ENCODE peak calls at places on chromosomes 12 and 14, in six cellular contexts. P is left ventricle myocardium inferior, L is right atrium auricular region, Z is Peyer's patch, V is tibial artery, C is heart right ventricle. A is an unnamed sample.

GRCh38 chr14:101007004-101007614 is 103.6 kb upstream of the RTL1 start:
- DNase-seq in L (no peak), V (no peak), Z (no peak), P (no peak), C (no peak), A (no peak)

GRCh38 chr12:28130625-28131598 is 59.3 kb upstream of the CCDC91 start:
- DNase-seq in C (peak; percentile 42), Z (no peak), L (no peak), V (no peak), P (peak; percentile 17), A (no peak)

GRCh38 chr12:3170423-3171194 is 93.4 kb downstream of the TSPAN9 start:
- DNase-seq in Z (no peak), V (no peak), C (no peak), L (no peak), P (no peak), A (no peak)

GRCh38 chr12:99713946-99714520 is 66.5 kb downstream of the GARIN6 start:
- DNase-seq in C (no peak), V (no peak), Z (no peak), L (no peak), P (no peak), A (no peak)

GRCh38 chr12:40752011-40752410 is 59.8 kb downstream of the CNTN1 start:
- DNase-seq in C (no peak), L (no peak), V (no peak), P (no peak), Z (no peak), A (no peak)

GRCh38 chr12:111462134-111462821 is 56.6 kb downstream of the SH2B3 start:
- DNase-seq in Z (no peak), P (no peak), C (no peak), V (no peak), L (no peak), A (no peak)

GRCh38 chr14:29265852-29266251 is 499.3 kb downstream of the FOXG1 start:
- DNase-seq in Z (no peak), V (no peak), C (no peak), P (no peak), L (no peak), A (no peak)

GRCh38 chr12:91111366-91112321 is at the start of gene LUM:
- DNase-seq in Z (peak; percentile 18), L (peak; percentile 74), P (peak; percentile 25), V (no peak), C (peak; percentile 42), A (no peak)

GRCh38 chr14:101351146-101351545 is 210.1 kb upstream of the DIO3 start:
- DNase-seq in L (peak; percentile 28), V (no peak), P (no peak), Z (no peak), C (no peak), A (no peak)

GRCh38 chr14:36315159-36315853 is 5.1 kb downstream of the MBIP start:
- DNase-seq in Z (no peak), P (no peak), L (no peak), C (no peak), V (no peak), A (no peak)

GRCh38 chr14:86777950-86778602 is 1214.9 kb downstream of the GALC start:
- DNase-seq in L (no peak), V (no peak), Z (no peak), P (no peak), C (no peak), A (no peak)

GRCh38 chr12:94753071-94753779 is 102.9 kb upstream of the TMCC3 start:
- DNase-seq in C (no peak), Z (no peak), P (no peak), L (peak; percentile 66), V (no peak), A (no peak)

GRCh38 chr14:39442293-39442692 is 10.1 kb upstream of the FBXO33 start:
- DNase-seq in P (no peak), V (no peak), L (peak; percentile 74), C (no peak), Z (no peak), A (no peak)

DNA sequence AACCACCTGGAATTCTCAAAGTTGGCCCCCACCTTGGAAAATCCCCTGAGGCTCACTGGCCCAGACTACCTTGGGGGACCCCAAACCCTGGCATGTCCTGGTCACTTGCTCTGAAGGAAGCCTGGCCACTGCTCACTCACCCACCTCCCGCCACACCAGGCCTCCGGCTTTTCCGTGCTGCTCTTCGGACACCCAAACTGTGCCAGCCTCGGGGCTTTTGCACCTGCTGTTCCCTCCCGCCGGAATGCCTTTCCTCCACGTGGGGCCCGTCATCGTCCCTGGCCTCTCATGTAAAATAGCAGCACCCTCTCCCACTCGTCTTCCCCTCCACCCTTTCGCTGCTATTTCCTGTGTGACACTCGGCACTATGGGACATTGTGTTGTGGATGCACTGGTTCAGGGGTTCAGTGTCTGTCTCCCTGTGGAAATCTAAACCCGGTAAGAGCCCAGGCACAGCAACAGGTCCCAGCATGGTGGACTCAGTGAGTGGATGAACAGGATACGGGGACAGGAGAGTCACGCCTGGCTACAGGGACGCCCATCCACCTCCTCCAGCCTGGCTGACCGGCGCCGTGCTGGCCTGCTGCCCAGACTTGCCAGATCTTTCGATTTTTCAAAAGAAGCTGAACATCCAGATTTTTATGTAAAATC is 87.4 kb upstream of the NCOR2 start:
- DNase-seq in V (peak; percentile 83), P (peak; percentile 80), L (peak; percentile 83), Z (no peak), C (peak; percentile 76), A (no peak)
- H3K27ac ChIP-seq in V (peak overlapping the region; percentile 77), P (peak overlapping the region; percentile 88), L (peak overlapping the region; percentile 69), Z (peak overlapping the region; percentile 82), C (peak overlapping the region; percentile 93), A (no peak overlapping the region)

GRCh38 chr14:104164041-104164440 is 25.7 kb downstream of the KIF26A start:
- DNase-seq in V (no peak), P (no peak), Z (no peak), L (no peak), C (no peak), A (no peak)
- TF ChIP-seq CTCF in V (no peak), P (no peak), Z (no peak), L (no peak), C (no peak), A (no peak)

GRCh38 chr12:54039417-54040147 is 6.7 kb downstream of the HOXC5 start:
- DNase-seq in P (no peak), V (peak; percentile 81), Z (no peak), L (no peak), C (no peak), A (no peak)
- H3K27me3 ChIP-seq in P (peaks cover 99% of the 10 kb centered on the region), V (no peaks in the 10 kb centered on the region), Z (no peaks in the 10 kb centered on the region), L (no peaks in the 10 kb centered on the region), C (peaks cover 99% of the 10 kb centered on the region), A (peaks cover 94% of the 10 kb centered on the region)

DNA sequence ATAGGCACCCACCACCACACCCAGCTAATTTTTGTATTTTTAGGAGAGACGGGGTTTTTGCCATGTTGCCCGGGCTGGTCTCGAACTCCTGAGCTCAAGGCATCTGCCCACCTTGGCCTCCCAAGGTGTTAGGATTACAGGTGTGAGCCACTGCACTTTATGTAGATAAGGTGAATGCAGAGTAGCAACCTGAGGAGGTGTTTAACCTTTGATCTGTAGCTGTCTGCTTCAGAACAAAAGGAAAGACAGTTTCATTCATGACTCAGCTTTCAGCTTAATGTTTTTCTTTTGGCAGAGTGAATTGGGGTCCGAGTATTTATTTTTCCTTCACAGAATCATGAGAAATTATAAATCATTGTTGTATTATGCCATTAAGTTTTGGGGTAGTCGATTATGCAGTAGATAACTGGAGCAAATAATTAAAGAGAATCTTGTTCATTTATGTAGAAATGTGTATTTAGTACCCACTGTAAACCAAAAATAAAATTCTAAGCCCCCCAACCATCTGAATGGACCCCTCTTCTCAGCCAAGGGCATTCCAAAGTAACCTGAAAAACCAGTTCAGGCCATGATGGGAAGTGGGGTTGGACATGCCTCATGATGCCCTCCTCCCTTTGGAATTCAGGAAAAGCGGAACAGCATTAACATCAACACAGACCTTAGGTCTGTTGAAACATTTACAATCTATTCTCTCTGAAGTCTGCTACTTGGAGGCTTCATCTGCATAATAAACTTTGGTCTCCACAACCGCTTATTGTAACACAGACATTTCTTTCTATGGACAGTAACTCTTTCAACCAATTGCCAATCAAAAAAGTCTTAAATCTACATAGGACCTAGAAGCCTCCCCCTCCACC is 10.7 kb upstream of the STX2 start:
- DNase-seq in Z (no peak), V (no peak), L (no peak), C (no peak), P (no peak), A (no peak)
- H3K27ac ChIP-seq in Z (no peak overlapping the region), V (no peak overlapping the region), L (no peak overlapping the region), C (no peak overlapping the region), P (no peak overlapping the region), A (no peak overlapping the region)

GRCh38 chr14:52678591-52678990 is 16.8 kb downstream of the ERO1A start:
- DNase-seq in C (no peak), L (no peak), Z (no peak), P (no peak), V (no peak), A (no peak)
- TF ChIP-seq CTCF in C (no peak), L (no peak), Z (peak; percentile 43), P (peak; percentile 20), V (no peak), A (peak; percentile 51)

DNA sequence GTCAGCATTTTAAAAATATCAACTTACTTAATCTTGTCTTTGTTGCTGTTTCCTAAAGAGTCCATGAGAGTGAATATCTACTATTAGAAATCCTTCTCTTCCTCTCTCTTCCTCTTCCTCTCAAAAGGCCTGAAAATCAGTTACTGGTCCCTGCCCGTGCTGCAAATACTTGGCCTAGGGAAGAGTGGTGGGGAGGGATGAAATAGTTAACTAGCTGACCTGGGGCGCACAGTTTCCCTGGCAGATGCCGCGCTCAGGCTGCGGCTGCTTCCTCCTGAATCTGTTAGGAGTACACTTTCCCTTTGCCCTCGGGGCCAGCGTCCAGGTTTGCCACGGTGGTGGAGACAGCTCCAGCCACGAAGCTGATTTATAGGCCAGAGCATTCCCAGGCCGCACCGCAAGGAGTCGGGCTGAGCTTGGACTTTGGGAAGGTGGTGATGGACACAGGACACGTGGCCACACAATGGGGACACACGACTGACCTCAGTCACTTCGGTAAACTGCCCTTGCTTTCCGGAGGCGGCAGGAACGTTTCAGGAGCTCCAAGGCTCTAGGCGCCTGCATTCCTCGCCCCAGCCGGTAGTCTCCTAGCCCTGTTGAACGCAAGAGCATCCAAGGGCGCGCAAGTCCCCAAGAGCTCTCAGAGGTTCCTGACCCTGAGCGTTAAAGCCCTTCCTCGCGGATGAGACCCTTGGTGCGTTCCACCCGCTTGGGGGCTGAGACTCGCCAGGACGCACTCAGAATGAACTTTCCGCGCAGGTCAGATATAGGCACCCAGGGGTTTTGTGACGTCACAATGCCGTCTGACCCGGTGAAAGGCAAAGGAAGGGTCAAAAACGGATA is 7.1 kb upstream of the ASCL1 start:
- DNase-seq in L (no peak), C (no peak), P (no peak), V (no peak), Z (no peak), A (no peak)
- H3K27me3 ChIP-seq in L (peaks cover 8% of the 10 kb centered on the region), C (peaks cover 78% of the 10 kb centered on the region), P (peaks cover 98% of the 10 kb centered on the region), V (no peaks in the 10 kb centered on the region), Z (no peaks in the 10 kb centered on the region), A (peaks cover 64% of the 10 kb centered on the region)

GRCh38 chr14:60215520-60216195 is 33.4 kb upstream of the PPM1A start:
- DNase-seq in C (no peak), Z (no peak), L (no peak), P (no peak), V (no peak), A (no peak)
- H3K27ac ChIP-seq in C (no peak overlapping the region), Z (peak overlapping the region; percentile 66), L (no peak overlapping the region), P (peak overlapping the region; percentile 48), V (no peak overlapping the region), A (no peak overlapping the region)

DNA sequence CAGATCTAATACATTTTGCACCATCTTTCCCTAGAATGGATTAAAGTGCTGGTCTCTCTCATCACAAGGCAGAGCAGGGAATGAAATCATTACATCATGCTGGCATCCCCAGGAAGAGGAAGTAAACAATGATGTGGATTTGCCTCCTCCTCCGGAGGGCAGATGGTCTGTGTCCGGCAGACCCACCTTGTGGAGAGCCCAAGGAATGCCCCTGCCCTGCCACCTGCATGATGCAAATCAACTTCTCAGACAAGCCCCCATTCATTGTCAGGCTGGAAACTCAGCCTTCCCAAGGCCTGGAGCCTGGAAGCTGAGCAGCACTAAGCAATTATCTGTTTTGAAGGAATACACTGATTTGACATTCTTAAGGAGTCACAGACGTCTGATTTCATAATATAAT is 1149.1 kb downstream of the VRK1 start:
- DNase-seq in L (no peak), Z (no peak), C (no peak), V (no peak), P (no peak), A (no peak)
- TF ChIP-seq CTCF in L (no peak), Z (no peak), C (no peak), V (no peak), P (no peak), A (no peak)

A was measured in CD4-positive, alpha-beta T cell.